ENCODE peak calls at places on chromosome 6, in six cellular contexts. One of them, this sample, is unnamed.

GRCh38 chr6:5723905-5724691 is 282.6 kb downstream of the NRN1 start:
- DNase-seq in amygdala: no peak
- DNase-seq in naive thymus-derived CD8-positive, alpha-beta T cell: no peak
- DNase-seq in IMR-90: no peak
- DNase-seq in HTR-8/SVneo: no peak
- DNase-seq in activated CD4-positive, CD25-positive, alpha-beta regulatory T cell: no peak
- DNase-seq in this sample: no peak

GRCh38 chr6:148745926-148746325 is 904 bp upstream of the UST start:
- DNase-seq in amygdala: no peak
- DNase-seq in naive thymus-derived CD8-positive, alpha-beta T cell: no peak
- DNase-seq in IMR-90: no peak
- DNase-seq in HTR-8/SVneo: no peak
- DNase-seq in activated CD4-positive, CD25-positive, alpha-beta regulatory T cell: no peak
- DNase-seq in this sample: no peak

GRCh38 chr6:2616796-2617195 is 133.9 kb downstream of the MYLK4 start:
- DNase-seq in amygdala: no peak
- DNase-seq in naive thymus-derived CD8-positive, alpha-beta T cell: no peak
- DNase-seq in IMR-90: no peak
- DNase-seq in HTR-8/SVneo: no peak
- DNase-seq in activated CD4-positive, CD25-positive, alpha-beta regulatory T cell: no peak
- DNase-seq in this sample: no peak

GRCh38 chr6:37822851-37823682 is 3.5 kb downstream of the ZFAND3 start:
- DNase-seq in amygdala: no peak
- DNase-seq in naive thymus-derived CD8-positive, alpha-beta T cell: peak
- DNase-seq in IMR-90: no peak
- DNase-seq in HTR-8/SVneo: no peak
- DNase-seq in activated CD4-positive, CD25-positive, alpha-beta regulatory T cell: no peak
- DNase-seq in this sample: no peak

GRCh38 chr6:134347916-134348805 is 30.2 kb upstream of the SGK1 start:
- DNase-seq in amygdala: peak
- DNase-seq in naive thymus-derived CD8-positive, alpha-beta T cell: no peak
- DNase-seq in IMR-90: peak
- DNase-seq in HTR-8/SVneo: peak
- DNase-seq in activated CD4-positive, CD25-positive, alpha-beta regulatory T cell: no peak
- DNase-seq in this sample: no peak

GRCh38 chr6:170516783-170517616 is 36.1 kb downstream of the PSMB1 start:
- DNase-seq in amygdala: no peak
- DNase-seq in naive thymus-derived CD8-positive, alpha-beta T cell: peak
- DNase-seq in IMR-90: peak
- DNase-seq in HTR-8/SVneo: peak
- DNase-seq in activated CD4-positive, CD25-positive, alpha-beta regulatory T cell: peak
- DNase-seq in this sample: peak

GRCh38 chr6:52149949-52150348 is 36.2 kb upstream of the IL17A start:
- DNase-seq in amygdala: no peak
- DNase-seq in naive thymus-derived CD8-positive, alpha-beta T cell: no peak
- DNase-seq in IMR-90: no peak
- DNase-seq in HTR-8/SVneo: no peak
- DNase-seq in activated CD4-positive, CD25-positive, alpha-beta regulatory T cell: no peak
- DNase-seq in this sample: no peak

GRCh38 chr6:10310826-10311225 is 104.0 kb downstream of the TFAP2A start:
- DNase-seq in amygdala: no peak
- DNase-seq in naive thymus-derived CD8-positive, alpha-beta T cell: no peak
- DNase-seq in IMR-90: no peak
- DNase-seq in HTR-8/SVneo: no peak
- DNase-seq in activated CD4-positive, CD25-positive, alpha-beta regulatory T cell: no peak
- DNase-seq in this sample: peak

GRCh38 chr6:79261666-79262065 is 27.2 kb upstream of the HMGN3 start:
- DNase-seq in amygdala: no peak
- DNase-seq in naive thymus-derived CD8-positive, alpha-beta T cell: no peak
- DNase-seq in IMR-90: no peak
- DNase-seq in HTR-8/SVneo: no peak
- DNase-seq in activated CD4-positive, CD25-positive, alpha-beta regulatory T cell: no peak
- DNase-seq in this sample: no peak